ENCODE peak calls at places on chromosomes 12 and 14, in seven cellular contexts. C is PC-9, Z is lower leg skin, Q is lower lobe of right lung, D is body of pancreas, K is uterus, T is pancreas. E is an unnamed sample.

GRCh38 chr12:20883288-20883687 is 72.8 kb downstream of the SLCO1B3 start:
- DNase-seq in C (no peak), Z (no peak), Q (no peak), D (no peak), K (no peak), T (no peak), E (no peak)

GRCh38 chr14:56666716-56667115 is 87.1 kb downstream of the TMEM260 start:
- DNase-seq in C (peak; percentile 46), Z (no peak), Q (no peak), D (no peak), K (no peak), T (no peak), E (no peak)

GRCh38 chr14:21768116-21768874 is 94.7 kb upstream of the OR4E1 start:
- DNase-seq in C (no peak), Z (no peak), Q (no peak), D (no peak), K (no peak), T (no peak), E (no peak)

GRCh38 chr12:32542550-32543229 is 136.4 kb upstream of the DNM1L start:
- DNase-seq in C (no peak), Z (no peak), Q (no peak), D (no peak), K (no peak), T (no peak), E (no peak)

GRCh38 chr12:28795306-28795705 is 353.8 kb upstream of the FAR2 start:
- DNase-seq in C (no peak), Z (no peak), Q (no peak), D (no peak), K (no peak), T (no peak), E (no peak)

GRCh38 chr14:75238728-75239455 is 39.7 kb upstream of the FOS start:
- DNase-seq in C (no peak), Z (no peak), Q (no peak), D (no peak), K (peak; percentile 39), T (peak; percentile 35), E (no peak)

GRCh38 chr14:31159682-31160296 is 47.8 kb downstream of the HECTD1 start:
- DNase-seq in C (no peak), Z (no peak), Q (no peak), D (no peak), K (peak; percentile 25), T (no peak), E (no peak)

GRCh38 chr12:82931349-82932116 is 244.8 kb downstream of the TMTC2 start:
- DNase-seq in C (no peak), Z (no peak), Q (no peak), D (no peak), K (no peak), T (no peak), E (no peak)

GRCh38 chr14:66482873-66483272 is 3.3 kb upstream of the CCDC196 start:
- DNase-seq in C (no peak), Z (no peak), Q (no peak), D (no peak), K (no peak), T (no peak), E (no peak)

GRCh38 chr14:94305620-94306019 is 12.6 kb upstream of the SERPINA10 start:
- DNase-seq in C (no peak), Z (no peak), Q (no peak), D (no peak), K (no peak), T (no peak), E (no peak)

GRCh38 chr14:72792051-72792788 is 101.7 kb downstream of the DPF3 start:
- DNase-seq in C (no peak), Z (peak; percentile 57), Q (no peak), D (no peak), K (peak; percentile 26), T (no peak), E (peak; percentile 40)

GRCh38 chr12:7144414-7145120 is 14.4 kb downstream of the CLSTN3 start:
- DNase-seq in C (no peak), Z (no peak), Q (no peak), D (no peak), K (peak; percentile 13), T (no peak), E (no peak)

GRCh38 chr12:94942663-94943062 is 60.8 kb downstream of the NDUFA12 start:
- DNase-seq in C (no peak), Z (no peak), Q (no peak), D (no peak), K (no peak), T (no peak), E (no peak)

GRCh38 chr14:91250912-91251311 is 6.4 kb upstream of the GPR68 start:
- DNase-seq in C (no peak), Z (no peak), Q (peak; percentile 32), D (no peak), K (no peak), T (no peak), E (peak; percentile 40)

GRCh38 chr12:124498178-124498869 is 69.1 kb downstream of the NCOR2 start:
- DNase-seq in C (no peak), Z (no peak), Q (no peak), D (no peak), K (no peak), T (no peak), E (no peak)

GRCh38 chr12:65608319-65608916 is 215.9 kb upstream of the HMGA2 start:
- DNase-seq in C (peak; percentile 46), Z (no peak), Q (no peak), D (no peak), K (no peak), T (no peak), E (no peak)

GRCh38 chr12:79661629-79662028 is 29.1 kb downstream of the PAWR start:
- DNase-seq in C (no peak), Z (no peak), Q (no peak), D (no peak), K (no peak), T (no peak), E (no peak)

GRCh38 chr14:89214221-89214965 is 202.6 kb downstream of the FOXN3 start:
- DNase-seq in C (peak; percentile 66), Z (peak; percentile 90), Q (peak; percentile 91), D (peak; percentile 92), K (no peak), T (peak; percentile 92), E (peak; percentile 57)

GRCh38 chr12:42039146-42039545 is 105.5 kb downstream of the GXYLT1 start:
- DNase-seq in C (no peak), Z (no peak), Q (no peak), D (no peak), K (no peak), T (no peak), E (no peak)

GRCh38 chr14:61474671-61475070 is 153.3 kb downstream of the PRKCH start:
- DNase-seq in C (no peak), Z (no peak), Q (no peak), D (no peak), K (no peak), T (no peak), E (no peak)

GRCh38 chr12:52250048-52250990 is 17.3 kb downstream of the KRT7 start:
- DNase-seq in C (no peak), Z (peak; percentile 82), Q (peak; percentile 43), D (peak; percentile 25), K (no peak), T (peak; percentile 29), E (no peak)

GRCh38 chr12:131608740-131609665 is 101.9 kb upstream of the SFSWAP start:
- DNase-seq in C (no peak), Z (peak; percentile 95), Q (peak; percentile 78), D (peak; percentile 47), K (peak; percentile 79), T (peak; percentile 29), E (peak; percentile 77)

GRCh38 chr14:106185837-106186233 is 659.5 kb downstream of the TMEM121 start:
- DNase-seq in C (no peak), Z (no peak), Q (no peak), D (no peak), K (no peak), T (no peak), E (peak; percentile 16)

GRCh38 chr14:71290960-71291466 is 383.8 kb downstream of the PCNX1 start:
- DNase-seq in C (peak; percentile 97), Z (no peak), Q (no peak), D (no peak), K (no peak), T (no peak), E (no peak)

DNA sequence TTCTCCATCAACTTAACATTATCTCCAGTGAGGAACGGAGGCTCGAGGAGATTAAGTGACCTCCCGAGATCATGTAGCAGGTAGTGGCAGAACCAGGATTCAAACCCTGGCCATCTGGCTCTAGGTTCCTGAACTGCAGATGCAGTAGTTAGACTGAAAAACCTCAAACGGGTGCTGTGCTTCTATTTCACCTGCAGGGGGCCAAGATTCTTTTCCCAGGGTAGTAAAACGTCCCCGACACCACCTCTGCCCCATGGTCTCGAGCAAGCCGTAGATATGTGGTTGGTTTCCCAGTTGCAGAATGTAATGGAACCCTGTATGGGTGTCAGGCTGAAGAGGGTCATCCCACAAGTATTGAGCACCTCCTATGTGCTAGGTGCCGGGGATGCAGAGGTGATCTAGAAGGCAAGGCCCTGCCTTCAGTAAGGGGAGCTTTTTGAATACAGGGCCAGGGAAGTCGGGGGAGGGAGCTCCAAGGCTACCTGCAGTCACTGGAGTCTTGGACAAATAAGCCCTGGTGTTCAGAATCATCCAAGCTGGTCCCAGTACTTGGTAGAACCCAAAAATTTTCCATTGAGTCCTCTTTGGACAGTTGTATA is 197.1 kb downstream of the CHST11 start:
- DNase-seq in C (no peak), Z (no peak), Q (no peak), D (no peak), K (no peak), T (no peak), E (no peak)
- TF ChIP-seq CTCF in C (peak; percentile 59), Z (no peak), Q (no peak), D (no peak), K (no peak), T (no peak), E (peak; percentile 56)

DNA sequence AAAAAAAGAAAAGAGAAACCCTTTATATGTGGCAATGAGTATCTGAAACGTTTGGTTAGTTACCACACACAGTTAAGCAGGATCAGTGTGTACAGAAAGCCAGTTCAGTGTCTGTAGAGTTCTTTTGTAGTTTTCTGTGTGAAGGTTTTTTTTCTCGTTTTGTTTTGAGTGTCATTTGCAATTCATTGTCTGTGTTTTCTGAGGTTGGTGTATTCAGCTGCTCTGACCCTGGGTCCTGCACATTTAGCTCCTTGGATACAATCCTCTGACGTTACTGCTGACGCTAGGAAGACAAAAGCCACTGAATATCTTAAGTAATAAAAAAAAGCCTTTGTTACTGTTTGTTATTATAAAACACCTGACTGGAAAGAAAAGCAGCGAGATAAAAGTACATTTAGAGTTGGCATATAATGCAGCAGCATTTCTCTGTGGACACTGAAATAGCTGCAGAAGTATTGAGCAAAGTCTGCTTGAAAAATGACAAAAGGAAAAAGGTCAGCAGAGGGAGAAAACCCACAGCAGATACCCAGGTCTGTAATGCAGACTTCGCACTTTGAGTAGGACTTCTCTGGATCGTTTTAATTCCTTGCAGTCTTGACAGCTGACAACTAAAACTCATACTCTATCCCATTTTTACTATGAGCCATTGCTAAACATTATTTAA is 89.0 kb downstream of the POLR3B start:
- DNase-seq in C (no peak), Z (no peak), Q (no peak), D (no peak), K (no peak), T (no peak), E (no peak)
- H3K4me3 ChIP-seq in C (no peak overlapping the region), Z (no peak overlapping the region), Q (no peak overlapping the region), D (no peak overlapping the region), K (no peak overlapping the region), T (no peak overlapping the region), E (no peak overlapping the region)

GRCh38 chr14:68941820-68942219 is 37.3 kb downstream of the ACTN1 start:
- DNase-seq in C (peak; percentile 98), Z (peak; percentile 92), Q (no peak), D (peak; percentile 64), K (no peak), T (peak; percentile 60), E (no peak)
- TF ChIP-seq CTCF in C (peak; percentile 77), Z (no peak), Q (no peak), D (no peak), K (peak; percentile 2), T (no peak), E (peak; percentile 24)

GRCh38 chr14:101812071-101812470 is 50.6 kb downstream of the PPP2R5C start:
- DNase-seq in C (no peak), Z (no peak), Q (no peak), D (no peak), K (no peak), T (no peak), E (peak; percentile 66)
- H3K4me3 ChIP-seq in C (peak overlapping the region; percentile 14), Z (no peak overlapping the region), Q (no peak overlapping the region), D (no peak overlapping the region), K (no peak overlapping the region), T (no peak overlapping the region), E (peak overlapping the region; percentile 67)

E was measured in BE2C.